ENCODE peak calls at places on chromosomes 6 and 20, in four cellular contexts. A is K562, G is A549, J is HepG2. B is an unnamed sample.

GRCh38 chr20:12925863-12926547 is 82.8 kb upstream of the SPTLC3 start:
- DNase-seq in A (no peak), G (no peak), J (no peak), B (peak; percentile 7)

GRCh38 chr6:116265081-116265829 is 11.4 kb upstream of the TSPYL4 start:
- DNase-seq in A (no peak), G (no peak), J (no peak), B (no peak)

GRCh38 chr6:134288538-134289203 is 29.2 kb downstream of the SGK1 start:
- DNase-seq in A (no peak), G (peak; percentile 64), J (no peak), B (peak; percentile 74)

GRCh38 chr20:32078777-32079176 is 26.7 kb downstream of the HCK start:
- DNase-seq in A (no peak), G (no peak), J (no peak), B (no peak)

GRCh38 chr6:111683749-111684267 is 78.1 kb upstream of the TRAF3IP2 start:
- DNase-seq in A (no peak), G (no peak), J (no peak), B (peak; percentile 91)

GRCh38 chr20:48080583-48080982 is 295.3 kb upstream of the SULF2 start:
- DNase-seq in A (no peak), G (no peak), J (no peak), B (no peak)

GRCh38 chr6:84172574-84172973 is 54.9 kb downstream of the CEP162 start:
- DNase-seq in A (no peak), G (no peak), J (peak; percentile 64), B (no peak)

GRCh38 chr6:167819640-167820039 is 7.1 kb upstream of the AFDN start:
- DNase-seq in A (no peak), G (no peak), J (no peak), B (no peak)

GRCh38 chr6:5094327-5094726 is 9.2 kb downstream of the PPP1R3G start:
- DNase-seq in A (no peak), G (no peak), J (no peak), B (no peak)

GRCh38 chr6:14824835-14825223 is 421.0 kb upstream of the JARID2 start:
- DNase-seq in A (no peak), G (no peak), J (no peak), B (no peak)

GRCh38 chr6:83153958-83154357 is 39.1 kb downstream of the PGM3 start:
- DNase-seq in A (no peak), G (no peak), J (no peak), B (no peak)

DNA sequence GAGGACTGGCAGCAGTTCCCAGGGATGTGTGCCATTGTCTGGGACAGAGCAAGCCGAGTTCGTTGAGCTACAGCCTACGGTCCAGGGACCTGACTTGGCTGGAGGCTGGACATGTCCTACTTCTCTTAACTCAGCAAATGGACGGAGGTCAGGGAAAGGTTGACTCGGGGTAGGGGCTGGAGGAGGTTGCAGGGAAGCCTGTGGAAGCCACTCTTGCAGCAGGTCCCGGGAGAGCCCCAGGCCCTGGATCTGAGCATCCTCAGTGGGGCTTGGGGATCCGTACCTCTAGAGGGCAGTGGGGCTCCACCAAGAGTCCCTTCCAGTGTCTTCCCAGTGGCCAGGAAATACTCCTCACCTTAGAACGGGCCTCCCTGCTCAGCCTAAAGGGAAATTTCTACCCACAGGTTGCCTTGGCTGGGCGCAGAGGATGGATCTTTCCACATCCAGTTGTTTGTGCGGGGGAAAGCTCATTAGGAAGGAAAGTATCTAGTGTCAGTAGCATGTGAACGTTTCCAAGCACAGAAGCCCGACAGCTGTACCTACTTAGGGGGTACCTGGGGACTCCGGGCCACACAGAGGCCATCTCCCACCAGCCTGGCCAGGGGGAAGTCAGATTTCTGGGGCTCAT is 170.2 kb downstream of the NFATC2 start:
- DNase-seq in A (peak; percentile 72), G (peak; percentile 73), J (peak; percentile 64), B (peak; percentile 73)
- TF ChIP-seq MAX in A (no peak), G (no peak), J (no peak), B (no peak)

GRCh38 chr6:113047932-113048331 is 700.8 kb downstream of the RFPL4B start:
- DNase-seq in A (no peak), G (no peak), J (no peak), B (no peak)
- TF ChIP-seq JUN in A (no peak), G (no peak), J (no peak), B (no peak)

GRCh38 chr6:131949909-131950766 is 1.0 kb downstream of the CCN2 start:
- DNase-seq in A (no peak), G (peak; percentile 75), J (peak; percentile 75), B (peak; percentile 55)

GRCh38 chr6:131948221-131948661 is 2.9 kb downstream of the CCN2 start:
- DNase-seq in A (no peak), G (no peak), J (peak; percentile 50), B (peak; percentile 83)

GRCh38 chr6:131949615-131949908 is 1.6 kb downstream of the CCN2 start:
- DNase-seq in A (no peak), G (no peak), J (no peak), B (no peak)

GRCh38 chr6:131946992-131947955 is 3.9 kb downstream of the CCN2 start:
- DNase-seq in A (no peak), G (peak; percentile 52), J (peak; percentile 60), B (peak; percentile 93)

DNA sequence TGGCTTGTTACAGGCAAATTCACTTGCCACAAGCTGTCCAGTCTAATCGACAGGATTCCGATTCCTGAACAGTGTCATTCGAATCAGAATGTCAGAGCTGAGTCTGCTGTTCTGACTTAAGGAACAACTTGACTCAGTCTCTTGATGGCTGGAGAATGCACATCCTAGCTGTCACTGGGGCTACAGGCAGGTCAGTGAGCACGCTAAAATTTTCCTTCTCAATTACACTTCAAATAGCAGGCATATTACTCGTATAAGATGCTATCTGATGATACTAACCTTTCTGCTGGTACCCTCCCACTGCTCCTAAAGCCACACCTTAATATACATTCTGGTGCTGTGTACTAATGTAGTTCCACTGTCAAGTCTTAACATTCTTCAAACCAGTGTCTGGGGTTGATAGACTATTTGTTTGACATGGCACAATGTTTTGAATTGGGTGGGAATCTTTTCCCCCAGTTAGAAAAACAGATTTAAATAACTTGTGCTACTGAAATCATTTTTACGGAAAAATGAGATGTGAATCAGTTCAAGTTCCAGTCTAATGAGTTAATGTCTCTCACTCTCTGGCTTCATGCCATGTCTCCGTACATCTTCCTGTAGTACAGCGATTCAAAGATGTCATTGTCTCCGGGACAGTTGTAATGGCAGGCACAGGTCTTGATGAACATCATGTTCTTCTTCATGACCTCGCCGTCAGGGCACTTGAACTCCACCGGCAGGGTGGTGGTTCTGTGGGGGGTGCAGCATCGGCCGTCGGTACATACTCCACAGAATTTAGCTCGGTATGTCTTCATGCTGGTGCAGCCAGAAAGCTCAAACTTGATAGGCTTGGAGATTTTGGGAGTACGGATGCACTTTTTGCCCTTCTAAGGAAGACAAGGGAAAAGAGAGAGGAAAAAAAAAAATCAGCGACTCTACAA is 2.2 kb downstream of the CCN2 start:
- DNase-seq in A (no peak), G (no peak), J (peak; percentile 67), B (peak; percentile 80)
- H3K4me3 ChIP-seq in A (no peak overlapping the region), G (peak overlapping the region; percentile 90), J (peak overlapping the region; percentile 78), B (peak overlapping the region; percentile 93)

GRCh38 chr6:34457747-34458462 is 8.0 kb upstream of the PACSIN1 start:
- DNase-seq in A (no peak), G (no peak), J (peak; percentile 77), B (no peak)

GRCh38 chr6:34462010-34462409 is 3.9 kb upstream of the PACSIN1 start:
- DNase-seq in A (no peak), G (no peak), J (no peak), B (no peak)

GRCh38 chr6:34460796-34461507 is 4.9 kb upstream of the PACSIN1 start:
- DNase-seq in A (no peak), G (no peak), J (no peak), B (peak; percentile 6)

GRCh38 chr6:34462561-34462971 is 3.3 kb upstream of the PACSIN1 start:
- DNase-seq in A (peak; percentile 85), G (peak; percentile 68), J (peak; percentile 36), B (no peak)

DNA sequence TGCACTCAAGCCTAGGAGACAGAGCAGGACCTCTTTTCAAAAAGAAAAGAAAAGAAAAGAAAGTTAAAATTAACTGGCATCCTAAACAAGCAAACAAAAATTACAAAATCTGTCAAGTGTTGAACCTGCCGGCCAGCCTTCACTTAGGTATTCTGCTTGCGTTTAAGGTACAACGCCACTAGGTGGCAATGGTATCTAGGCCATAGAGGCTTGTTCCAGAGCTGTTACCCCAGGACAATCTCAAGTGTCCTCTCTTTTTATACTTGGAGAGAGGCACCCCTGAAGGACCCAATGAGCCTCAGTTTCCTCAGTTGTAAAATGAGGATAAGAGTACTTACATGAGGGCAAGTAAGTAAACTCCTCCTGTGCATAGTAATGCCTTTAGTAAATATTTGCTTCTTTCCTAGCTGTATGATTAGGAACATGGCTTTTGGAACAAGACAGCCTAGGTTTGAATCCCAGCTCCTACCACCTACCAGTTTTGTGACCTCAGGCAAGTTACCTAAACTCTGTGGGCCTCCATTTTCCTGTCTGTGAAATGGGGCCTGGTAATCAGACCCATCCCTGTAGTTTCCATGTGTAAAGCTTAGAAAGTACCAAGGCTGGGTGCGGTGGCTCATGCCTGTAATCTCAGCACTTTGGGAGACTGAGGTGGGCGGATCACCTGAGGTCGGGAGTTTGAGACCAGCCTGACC is 5.8 kb upstream of the PACSIN1 start:
- DNase-seq in A (peak; percentile 77), G (peak; percentile 62), J (peak; percentile 59), B (peak; percentile 60)
- TF ChIP-seq MAX in A (no peak), G (no peak), J (no peak), B (no peak)

GRCh38 chr6:11875325-11876109 is 96.9 kb upstream of the ADTRP start:
- DNase-seq in A (no peak), G (no peak), J (no peak), B (no peak)

GRCh38 chr6:11865926-11866325 is 87.3 kb upstream of the ADTRP start:
- DNase-seq in A (no peak), G (no peak), J (no peak), B (no peak)

GRCh38 chr6:11868392-11868791 is 89.8 kb upstream of the ADTRP start:
- DNase-seq in A (no peak), G (no peak), J (no peak), B (no peak)

DNA sequence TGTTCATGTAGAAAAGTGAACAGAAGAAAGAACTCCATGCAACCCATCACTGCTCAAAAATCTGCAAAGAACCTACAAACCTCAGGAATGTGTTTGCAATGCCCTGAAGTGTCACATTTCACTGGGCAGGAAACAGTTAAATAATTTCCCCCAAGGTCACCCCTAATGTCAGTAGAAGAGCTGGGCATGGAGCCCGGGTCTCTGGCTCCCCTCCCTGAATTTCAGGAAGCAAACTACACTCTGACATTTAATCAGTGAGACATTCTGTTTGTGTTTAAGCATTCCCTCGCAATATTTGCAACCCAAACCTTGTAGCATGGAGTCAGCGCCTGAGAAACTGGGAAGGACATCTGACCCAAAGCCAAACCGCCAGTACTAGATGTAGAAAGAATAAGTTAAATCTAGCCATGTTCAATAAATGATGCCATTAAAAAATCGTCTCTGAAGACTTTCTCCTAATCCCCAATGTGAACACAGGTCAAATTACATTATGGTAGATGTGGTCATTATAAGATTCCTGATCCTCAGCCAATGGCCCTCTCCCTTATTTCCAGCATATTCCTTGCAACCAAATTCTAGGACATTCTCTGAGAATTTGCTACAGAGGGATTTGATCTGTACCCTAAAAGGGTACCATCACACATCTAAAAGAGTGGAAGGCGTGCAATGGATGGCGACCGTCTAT is 91.2 kb upstream of the ADTRP start:
- DNase-seq in A (no peak), G (no peak), J (no peak), B (peak; percentile 68)
- TF ChIP-seq JUN in A (no peak), G (no peak), J (no peak), B (no peak)

GRCh38 chr6:31733734-31734133 is 2.6 kb downstream of the CLIC1 start:
- DNase-seq in A (no peak), G (no peak), J (no peak), B (no peak)
- H3K4me3 ChIP-seq in A (peak overlapping the region; percentile 77), G (no peak overlapping the region), J (peak overlapping the region; percentile 71), B (no peak overlapping the region)